ENCODE peak calls at places on chromosomes 6 and 20, in eight cellular contexts. One of them, this sample, is unnamed.

GRCh38 chr6:80725156-80725930 is 618.9 kb downstream of the BCKDHB start:
- DNase-seq in heart left ventricle: no peak
- DNase-seq in EH: peak
- DNase-seq in NCI-H1048: no peak
- DNase-seq in MM.1S: peak
- DNase-seq in HTR-8/SVneo: no peak
- DNase-seq in posterior vena cava: no peak
- DNase-seq in lung microvascular endothelial cell: no peak
- DNase-seq in this sample: no peak

GRCh38 chr6:8382434-8382833 is 52.9 kb downstream of the SLC35B3 start:
- DNase-seq in lung microvascular endothelial cell: no peak
- DNase-seq in NCI-H1048: no peak
- DNase-seq in EH: no peak
- DNase-seq in HTR-8/SVneo: no peak
- DNase-seq in MM.1S: no peak
- DNase-seq in posterior vena cava: no peak
- DNase-seq in heart left ventricle: no peak
- DNase-seq in this sample: no peak

GRCh38 chr6:14706378-14706929 is 539.4 kb upstream of the JARID2 start:
- DNase-seq in MM.1S: no peak
- DNase-seq in heart left ventricle: peak
- DNase-seq in posterior vena cava: peak
- DNase-seq in EH: peak
- DNase-seq in NCI-H1048: no peak
- DNase-seq in HTR-8/SVneo: peak
- DNase-seq in lung microvascular endothelial cell: no peak
- DNase-seq in this sample: no peak

GRCh38 chr20:40317156-40317790 is 371.8 kb downstream of the MAFB start:
- DNase-seq in posterior vena cava: no peak
- DNase-seq in HTR-8/SVneo: no peak
- DNase-seq in EH: no peak
- DNase-seq in lung microvascular endothelial cell: no peak
- DNase-seq in MM.1S: no peak
- DNase-seq in heart left ventricle: no peak
- DNase-seq in NCI-H1048: no peak
- DNase-seq in this sample: no peak

GRCh38 chr20:45300961-45301360 is 5.7 kb upstream of the RBPJL start:
- DNase-seq in NCI-H1048: no peak
- DNase-seq in HTR-8/SVneo: peak
- DNase-seq in lung microvascular endothelial cell: peak
- DNase-seq in MM.1S: peak
- DNase-seq in posterior vena cava: no peak
- DNase-seq in heart left ventricle: no peak
- DNase-seq in EH: peak
- DNase-seq in this sample: peak

GRCh38 chr20:57786304-57786942 is 76.6 kb upstream of the PMEPA1 start:
- DNase-seq in MM.1S: no peak
- DNase-seq in heart left ventricle: no peak
- DNase-seq in posterior vena cava: peak
- DNase-seq in NCI-H1048: no peak
- DNase-seq in EH: no peak
- DNase-seq in lung microvascular endothelial cell: no peak
- DNase-seq in HTR-8/SVneo: no peak
- DNase-seq in this sample: no peak

GRCh38 chr20:23009636-23010035 is 25.5 kb upstream of the SSTR4 start:
- DNase-seq in heart left ventricle: no peak
- DNase-seq in HTR-8/SVneo: no peak
- DNase-seq in EH: no peak
- DNase-seq in NCI-H1048: no peak
- DNase-seq in lung microvascular endothelial cell: no peak
- DNase-seq in MM.1S: no peak
- DNase-seq in posterior vena cava: no peak
- DNase-seq in this sample: peak

GRCh38 chr20:57167971-57168693 is 98.3 kb downstream of the BMP7 start:
- DNase-seq in lung microvascular endothelial cell: no peak
- DNase-seq in heart left ventricle: no peak
- DNase-seq in MM.1S: no peak
- DNase-seq in HTR-8/SVneo: peak
- DNase-seq in EH: peak
- DNase-seq in NCI-H1048: no peak
- DNase-seq in posterior vena cava: peak
- DNase-seq in this sample: no peak

GRCh38 chr6:127103482-127103881 is 15.0 kb upstream of the RSPO3 start:
- DNase-seq in HTR-8/SVneo: no peak
- DNase-seq in lung microvascular endothelial cell: no peak
- DNase-seq in posterior vena cava: no peak
- DNase-seq in EH: peak
- DNase-seq in MM.1S: no peak
- DNase-seq in heart left ventricle: no peak
- DNase-seq in NCI-H1048: no peak
- DNase-seq in this sample: no peak

GRCh38 chr6:37698264-37699137 is 818 bp upstream of the MDGA1 start:
- DNase-seq in heart left ventricle: no peak
- DNase-seq in lung microvascular endothelial cell: peak
- DNase-seq in MM.1S: peak
- DNase-seq in NCI-H1048: no peak
- DNase-seq in posterior vena cava: peak
- DNase-seq in HTR-8/SVneo: no peak
- DNase-seq in EH: peak
- DNase-seq in this sample: peak

GRCh38 chr6:52729594-52729993 is 33.7 kb downstream of the GSTA2 start:
- DNase-seq in heart left ventricle: no peak
- DNase-seq in posterior vena cava: no peak
- DNase-seq in EH: no peak
- DNase-seq in MM.1S: no peak
- DNase-seq in lung microvascular endothelial cell: no peak
- DNase-seq in NCI-H1048: no peak
- DNase-seq in HTR-8/SVneo: no peak
- DNase-seq in this sample: no peak

GRCh38 chr20:61299088-61299487 is 47.0 kb downstream of the CDH4 start:
- DNase-seq in posterior vena cava: no peak
- DNase-seq in HTR-8/SVneo: no peak
- DNase-seq in heart left ventricle: no peak
- DNase-seq in lung microvascular endothelial cell: no peak
- DNase-seq in NCI-H1048: no peak
- DNase-seq in MM.1S: no peak
- DNase-seq in EH: no peak
- DNase-seq in this sample: no peak

GRCh38 chr20:49028684-49029083 is 17.4 kb upstream of the CSE1L start:
- DNase-seq in HTR-8/SVneo: peak
- DNase-seq in lung microvascular endothelial cell: peak
- DNase-seq in heart left ventricle: no peak
- DNase-seq in EH: peak
- DNase-seq in NCI-H1048: no peak
- DNase-seq in posterior vena cava: no peak
- DNase-seq in MM.1S: no peak
- DNase-seq in this sample: peak

GRCh38 chr20:24657211-24657610 is 187.8 kb downstream of the SYNDIG1 start:
- DNase-seq in NCI-H1048: no peak
- DNase-seq in HTR-8/SVneo: no peak
- DNase-seq in posterior vena cava: peak
- DNase-seq in heart left ventricle: no peak
- DNase-seq in EH: peak
- DNase-seq in MM.1S: no peak
- DNase-seq in lung microvascular endothelial cell: no peak
- DNase-seq in this sample: no peak

GRCh38 chr6:42564496-42564890 is 664 bp downstream of the UBR2 start:
- DNase-seq in posterior vena cava: no peak
- DNase-seq in lung microvascular endothelial cell: peak
- DNase-seq in HTR-8/SVneo: no peak
- DNase-seq in MM.1S: peak
- DNase-seq in EH: no peak
- DNase-seq in heart left ventricle: no peak
- DNase-seq in NCI-H1048: no peak
- DNase-seq in this sample: no peak

GRCh38 chr20:37336369-37337207 is 9.4 kb upstream of the SRC start:
- DNase-seq in HTR-8/SVneo: peak
- DNase-seq in EH: peak
- DNase-seq in posterior vena cava: no peak
- DNase-seq in NCI-H1048: no peak
- DNase-seq in lung microvascular endothelial cell: peak
- DNase-seq in heart left ventricle: peak
- DNase-seq in MM.1S: peak
- DNase-seq in this sample: no peak

GRCh38 chr6:87628881-87629280 is 38.9 kb downstream of the ORC3 start:
- DNase-seq in NCI-H1048: no peak
- DNase-seq in heart left ventricle: no peak
- DNase-seq in posterior vena cava: no peak
- DNase-seq in MM.1S: peak
- DNase-seq in lung microvascular endothelial cell: no peak
- DNase-seq in HTR-8/SVneo: no peak
- DNase-seq in EH: peak
- DNase-seq in this sample: peak

GRCh38 chr6:65014006-65014405 is 693.0 kb downstream of the EYS start:
- DNase-seq in MM.1S: no peak
- DNase-seq in lung microvascular endothelial cell: no peak
- DNase-seq in EH: no peak
- DNase-seq in HTR-8/SVneo: no peak
- DNase-seq in heart left ventricle: no peak
- DNase-seq in posterior vena cava: no peak
- DNase-seq in NCI-H1048: no peak
- DNase-seq in this sample: no peak

GRCh38 chr6:55925292-55925691 is 49.9 kb upstream of the BMP5 start:
- DNase-seq in heart left ventricle: no peak
- DNase-seq in HTR-8/SVneo: no peak
- DNase-seq in posterior vena cava: no peak
- DNase-seq in lung microvascular endothelial cell: peak
- DNase-seq in NCI-H1048: no peak
- DNase-seq in EH: peak
- DNase-seq in MM.1S: no peak
- DNase-seq in this sample: no peak

GRCh38 chr6:101878554-101879276 is 485.2 kb downstream of the GRIK2 start:
- DNase-seq in heart left ventricle: no peak
- DNase-seq in NCI-H1048: no peak
- DNase-seq in posterior vena cava: no peak
- DNase-seq in lung microvascular endothelial cell: no peak
- DNase-seq in MM.1S: no peak
- DNase-seq in HTR-8/SVneo: no peak
- DNase-seq in EH: no peak
- DNase-seq in this sample: no peak

GRCh38 chr6:13794184-13794583 is 20.2 kb downstream of the MCUR1 start:
- DNase-seq in EH: peak
- DNase-seq in heart left ventricle: no peak
- DNase-seq in NCI-H1048: no peak
- DNase-seq in lung microvascular endothelial cell: peak
- DNase-seq in HTR-8/SVneo: no peak
- DNase-seq in posterior vena cava: no peak
- DNase-seq in MM.1S: no peak
- DNase-seq in this sample: no peak

GRCh38 chr6:69647726-69648125 is 149.1 kb downstream of the LMBRD1 start:
- DNase-seq in EH: peak
- DNase-seq in posterior vena cava: no peak
- DNase-seq in heart left ventricle: no peak
- DNase-seq in HTR-8/SVneo: no peak
- DNase-seq in lung microvascular endothelial cell: no peak
- DNase-seq in NCI-H1048: no peak
- DNase-seq in MM.1S: no peak
- DNase-seq in this sample: no peak

GRCh38 chr6:2900821-2901644 is 2.1 kb downstream of the SERPINB9 start:
- DNase-seq in NCI-H1048: no peak
- DNase-seq in posterior vena cava: no peak
- DNase-seq in HTR-8/SVneo: no peak
- DNase-seq in MM.1S: no peak
- DNase-seq in EH: peak
- DNase-seq in lung microvascular endothelial cell: peak
- DNase-seq in heart left ventricle: no peak
- DNase-seq in this sample: peak

GRCh38 chr6:14046476-14047068 is 71.0 kb upstream of the CD83 start:
- DNase-seq in EH: peak
- DNase-seq in posterior vena cava: no peak
- DNase-seq in lung microvascular endothelial cell: peak
- DNase-seq in NCI-H1048: no peak
- DNase-seq in MM.1S: peak
- DNase-seq in heart left ventricle: no peak
- DNase-seq in HTR-8/SVneo: peak
- DNase-seq in this sample: peak

GRCh38 chr20:6492396-6493055 is 275.0 kb upstream of the BMP2 start:
- DNase-seq in EH: no peak
- DNase-seq in posterior vena cava: no peak
- DNase-seq in HTR-8/SVneo: no peak
- DNase-seq in NCI-H1048: no peak
- DNase-seq in lung microvascular endothelial cell: no peak
- DNase-seq in MM.1S: peak
- DNase-seq in heart left ventricle: no peak
- DNase-seq in this sample: peak

GRCh38 chr6:47457370-47457769 is 20.2 kb upstream of the CD2AP start:
- DNase-seq in lung microvascular endothelial cell: no peak
- DNase-seq in NCI-H1048: no peak
- DNase-seq in EH: no peak
- DNase-seq in heart left ventricle: no peak
- DNase-seq in MM.1S: no peak
- DNase-seq in posterior vena cava: no peak
- DNase-seq in HTR-8/SVneo: no peak
- DNase-seq in this sample: no peak

GRCh38 chr6:51139841-51140462 is 321.3 kb downstream of the TFAP2B start:
- DNase-seq in NCI-H1048: no peak
- DNase-seq in EH: no peak
- DNase-seq in MM.1S: no peak
- DNase-seq in posterior vena cava: no peak
- DNase-seq in HTR-8/SVneo: no peak
- DNase-seq in heart left ventricle: no peak
- DNase-seq in lung microvascular endothelial cell: no peak
- DNase-seq in this sample: no peak

GRCh38 chr6:107330190-107330589 is 129.2 kb downstream of the PDSS2 start:
- DNase-seq in lung microvascular endothelial cell: no peak
- DNase-seq in EH: no peak
- DNase-seq in HTR-8/SVneo: no peak
- DNase-seq in MM.1S: peak
- DNase-seq in heart left ventricle: no peak
- DNase-seq in NCI-H1048: no peak
- DNase-seq in posterior vena cava: no peak
- DNase-seq in this sample: no peak

GRCh38 chr20:53728359-53728758 is 134.7 kb upstream of the ZNF217 start:
- DNase-seq in EH: no peak
- DNase-seq in lung microvascular endothelial cell: no peak
- DNase-seq in HTR-8/SVneo: no peak
- DNase-seq in posterior vena cava: no peak
- DNase-seq in heart left ventricle: no peak
- DNase-seq in NCI-H1048: no peak
- DNase-seq in MM.1S: no peak
- DNase-seq in this sample: no peak

GRCh38 chr20:45011108-45011526 is 44.8 kb downstream of the STK4 start:
- DNase-seq in heart left ventricle: no peak
- DNase-seq in EH: peak
- DNase-seq in MM.1S: peak
- DNase-seq in posterior vena cava: no peak
- DNase-seq in NCI-H1048: no peak
- DNase-seq in lung microvascular endothelial cell: peak
- DNase-seq in HTR-8/SVneo: peak
- DNase-seq in this sample: peak

GRCh38 chr20:35199696-35200095 is 26.8 kb upstream of the MMP24 start:
- DNase-seq in heart left ventricle: no peak
- DNase-seq in EH: peak
- DNase-seq in MM.1S: no peak
- DNase-seq in posterior vena cava: no peak
- DNase-seq in NCI-H1048: no peak
- DNase-seq in lung microvascular endothelial cell: no peak
- DNase-seq in HTR-8/SVneo: no peak
- DNase-seq in this sample: no peak

GRCh38 chr20:51164732-51165530 is 142.0 kb upstream of the KCNG1 start:
- DNase-seq in EH: no peak
- DNase-seq in NCI-H1048: no peak
- DNase-seq in HTR-8/SVneo: no peak
- DNase-seq in posterior vena cava: no peak
- DNase-seq in lung microvascular endothelial cell: no peak
- DNase-seq in MM.1S: no peak
- DNase-seq in heart left ventricle: no peak
- DNase-seq in this sample: no peak

GRCh38 chr6:134702279-134702678 is 247.6 kb downstream of the ALDH8A1 start:
- DNase-seq in HTR-8/SVneo: no peak
- DNase-seq in NCI-H1048: no peak
- DNase-seq in lung microvascular endothelial cell: no peak
- DNase-seq in EH: no peak
- DNase-seq in heart left ventricle: no peak
- DNase-seq in MM.1S: no peak
- DNase-seq in posterior vena cava: no peak
- DNase-seq in this sample: no peak

GRCh38 chr6:36337814-36338213 is 1.1 kb upstream of the BNIP5 start:
- DNase-seq in EH: no peak
- DNase-seq in posterior vena cava: no peak
- DNase-seq in HTR-8/SVneo: no peak
- DNase-seq in MM.1S: no peak
- DNase-seq in lung microvascular endothelial cell: no peak
- DNase-seq in heart left ventricle: no peak
- DNase-seq in NCI-H1048: no peak
- DNase-seq in this sample: no peak